ENCODE peak calls at places on chromosomes 4 and X, in five cellular contexts. One of them, this sample, is unnamed.

GRCh38 chrX:13165747-13166146 is 121.3 kb upstream of the FAM9C start:
- DNase-seq in activated T-helper 1 cell treated with anti-CD3 and anti-CD28 coated beads, Interleukin-12 subunit alpha, Interleukin-12 subunit beta, Interleukin-2, Interleukin-4 antibody, amounts not matched to agents 30 ng/mL and 10 ng/mL and 1 ng/mL, durations not matched to agents 14 hours and 24 hours and 36 hours: no peak
- DNase-seq in stimulated activated CD4-positive, alpha-beta T cell treated with anti-CD3 and anti-CD28 coated beads, Interleukin-15, amount 100 ng/mL, for 24 hours: no peak
- DNase-seq in substantia nigra: no peak
- DNase-seq in GM12892: no peak
- DNase-seq in this sample: no peak

GRCh38 chrX:66676990-66677389 is 38.1 kb upstream of the EDA2R start:
- DNase-seq in stimulated activated CD4-positive, alpha-beta T cell treated with anti-CD3 and anti-CD28 coated beads, Interleukin-15, amount 100 ng/mL, for 24 hours: no peak
- DNase-seq in substantia nigra: no peak
- DNase-seq in activated T-helper 1 cell treated with anti-CD3 and anti-CD28 coated beads, Interleukin-12 subunit alpha, Interleukin-12 subunit beta, Interleukin-2, Interleukin-4 antibody, amounts not matched to agents 30 ng/mL and 10 ng/mL and 1 ng/mL, durations not matched to agents 14 hours and 24 hours and 36 hours: no peak
- DNase-seq in GM12892: no peak
- DNase-seq in this sample: no peak

GRCh38 chr4:32985256-32985655 is 2265.1 kb downstream of the PCDH7 start:
- DNase-seq in GM12892: no peak
- DNase-seq in substantia nigra: no peak
- DNase-seq in activated T-helper 1 cell treated with anti-CD3 and anti-CD28 coated beads, Interleukin-12 subunit alpha, Interleukin-12 subunit beta, Interleukin-2, Interleukin-4 antibody, amounts not matched to agents 30 ng/mL and 10 ng/mL and 1 ng/mL, durations not matched to agents 14 hours and 24 hours and 36 hours: no peak
- DNase-seq in stimulated activated CD4-positive, alpha-beta T cell treated with anti-CD3 and anti-CD28 coated beads, Interleukin-15, amount 100 ng/mL, for 24 hours: no peak
- DNase-seq in this sample: no peak

GRCh38 chrX:109843963-109844751 is 111.1 kb upstream of the ACSL4 start:
- DNase-seq in GM12892: no peak
- DNase-seq in activated T-helper 1 cell treated with anti-CD3 and anti-CD28 coated beads, Interleukin-12 subunit alpha, Interleukin-12 subunit beta, Interleukin-2, Interleukin-4 antibody, amounts not matched to agents 30 ng/mL and 10 ng/mL and 1 ng/mL, durations not matched to agents 14 hours and 24 hours and 36 hours: no peak
- DNase-seq in substantia nigra: no peak
- DNase-seq in stimulated activated CD4-positive, alpha-beta T cell treated with anti-CD3 and anti-CD28 coated beads, Interleukin-15, amount 100 ng/mL, for 24 hours: no peak
- DNase-seq in this sample: peak; percentile 19

GRCh38 chrX:136065044-136065671 is 79.9 kb downstream of the SLC9A6 start:
- DNase-seq in activated T-helper 1 cell treated with anti-CD3 and anti-CD28 coated beads, Interleukin-12 subunit alpha, Interleukin-12 subunit beta, Interleukin-2, Interleukin-4 antibody, amounts not matched to agents 30 ng/mL and 10 ng/mL and 1 ng/mL, durations not matched to agents 14 hours and 24 hours and 36 hours: peak; percentile 4
- DNase-seq in stimulated activated CD4-positive, alpha-beta T cell treated with anti-CD3 and anti-CD28 coated beads, Interleukin-15, amount 100 ng/mL, for 24 hours: peak; percentile 6
- DNase-seq in substantia nigra: no peak
- DNase-seq in GM12892: no peak
- DNase-seq in this sample: peak; percentile 11

GRCh38 chr4:124334119-124334518 is 378.4 kb downstream of the ANKRD50 start:
- DNase-seq in stimulated activated CD4-positive, alpha-beta T cell treated with anti-CD3 and anti-CD28 coated beads, Interleukin-15, amount 100 ng/mL, for 24 hours: no peak
- DNase-seq in activated T-helper 1 cell treated with anti-CD3 and anti-CD28 coated beads, Interleukin-12 subunit alpha, Interleukin-12 subunit beta, Interleukin-2, Interleukin-4 antibody, amounts not matched to agents 30 ng/mL and 10 ng/mL and 1 ng/mL, durations not matched to agents 14 hours and 24 hours and 36 hours: no peak
- DNase-seq in substantia nigra: no peak
- DNase-seq in GM12892: no peak
- DNase-seq in this sample: no peak

GRCh38 chrX:53047228-53047627 is 1.4 kb upstream of the GPR173 start:
- DNase-seq in substantia nigra: no peak
- DNase-seq in GM12892: no peak
- DNase-seq in stimulated activated CD4-positive, alpha-beta T cell treated with anti-CD3 and anti-CD28 coated beads, Interleukin-15, amount 100 ng/mL, for 24 hours: no peak
- DNase-seq in activated T-helper 1 cell treated with anti-CD3 and anti-CD28 coated beads, Interleukin-12 subunit alpha, Interleukin-12 subunit beta, Interleukin-2, Interleukin-4 antibody, amounts not matched to agents 30 ng/mL and 10 ng/mL and 1 ng/mL, durations not matched to agents 14 hours and 24 hours and 36 hours: no peak
- DNase-seq in this sample: no peak

GRCh38 chr4:31984872-31985271 is 1264.7 kb downstream of the PCDH7 start:
- DNase-seq in GM12892: no peak
- DNase-seq in stimulated activated CD4-positive, alpha-beta T cell treated with anti-CD3 and anti-CD28 coated beads, Interleukin-15, amount 100 ng/mL, for 24 hours: no peak
- DNase-seq in activated T-helper 1 cell treated with anti-CD3 and anti-CD28 coated beads, Interleukin-12 subunit alpha, Interleukin-12 subunit beta, Interleukin-2, Interleukin-4 antibody, amounts not matched to agents 30 ng/mL and 10 ng/mL and 1 ng/mL, durations not matched to agents 14 hours and 24 hours and 36 hours: no peak
- DNase-seq in substantia nigra: no peak
- DNase-seq in this sample: no peak

GRCh38 chr4:25656031-25656430 is 380 bp downstream of the SLC34A2 start:
- DNase-seq in substantia nigra: no peak
- DNase-seq in stimulated activated CD4-positive, alpha-beta T cell treated with anti-CD3 and anti-CD28 coated beads, Interleukin-15, amount 100 ng/mL, for 24 hours: no peak
- DNase-seq in activated T-helper 1 cell treated with anti-CD3 and anti-CD28 coated beads, Interleukin-12 subunit alpha, Interleukin-12 subunit beta, Interleukin-2, Interleukin-4 antibody, amounts not matched to agents 30 ng/mL and 10 ng/mL and 1 ng/mL, durations not matched to agents 14 hours and 24 hours and 36 hours: no peak
- DNase-seq in GM12892: no peak
- DNase-seq in this sample: no peak

GRCh38 chr4:70425306-70425705 is 27.6 kb downstream of the OPRPN start:
- DNase-seq in stimulated activated CD4-positive, alpha-beta T cell treated with anti-CD3 and anti-CD28 coated beads, Interleukin-15, amount 100 ng/mL, for 24 hours: no peak
- DNase-seq in activated T-helper 1 cell treated with anti-CD3 and anti-CD28 coated beads, Interleukin-12 subunit alpha, Interleukin-12 subunit beta, Interleukin-2, Interleukin-4 antibody, amounts not matched to agents 30 ng/mL and 10 ng/mL and 1 ng/mL, durations not matched to agents 14 hours and 24 hours and 36 hours: no peak
- DNase-seq in GM12892: no peak
- DNase-seq in substantia nigra: no peak
- DNase-seq in this sample: no peak

GRCh38 chr4:132596186-132596585 is 552.9 kb upstream of the PCDH10 start:
- DNase-seq in stimulated activated CD4-positive, alpha-beta T cell treated with anti-CD3 and anti-CD28 coated beads, Interleukin-15, amount 100 ng/mL, for 24 hours: no peak
- DNase-seq in substantia nigra: no peak
- DNase-seq in GM12892: no peak
- DNase-seq in activated T-helper 1 cell treated with anti-CD3 and anti-CD28 coated beads, Interleukin-12 subunit alpha, Interleukin-12 subunit beta, Interleukin-2, Interleukin-4 antibody, amounts not matched to agents 30 ng/mL and 10 ng/mL and 1 ng/mL, durations not matched to agents 14 hours and 24 hours and 36 hours: no peak
- DNase-seq in this sample: no peak

GRCh38 chrX:37745835-37746234 is 34.0 kb upstream of the CYBB start:
- DNase-seq in GM12892: no peak
- DNase-seq in substantia nigra: no peak
- DNase-seq in stimulated activated CD4-positive, alpha-beta T cell treated with anti-CD3 and anti-CD28 coated beads, Interleukin-15, amount 100 ng/mL, for 24 hours: no peak
- DNase-seq in activated T-helper 1 cell treated with anti-CD3 and anti-CD28 coated beads, Interleukin-12 subunit alpha, Interleukin-12 subunit beta, Interleukin-2, Interleukin-4 antibody, amounts not matched to agents 30 ng/mL and 10 ng/mL and 1 ng/mL, durations not matched to agents 14 hours and 24 hours and 36 hours: no peak
- DNase-seq in this sample: no peak

GRCh38 chrX:71366674-71367256 is 608 bp downstream of the TAF1 start:
- DNase-seq in substantia nigra: no peak
- DNase-seq in stimulated activated CD4-positive, alpha-beta T cell treated with anti-CD3 and anti-CD28 coated beads, Interleukin-15, amount 100 ng/mL, for 24 hours: peak; percentile 47
- DNase-seq in activated T-helper 1 cell treated with anti-CD3 and anti-CD28 coated beads, Interleukin-12 subunit alpha, Interleukin-12 subunit beta, Interleukin-2, Interleukin-4 antibody, amounts not matched to agents 30 ng/mL and 10 ng/mL and 1 ng/mL, durations not matched to agents 14 hours and 24 hours and 36 hours: peak; percentile 7
- DNase-seq in GM12892: peak; percentile 19
- DNase-seq in this sample: peak; percentile 0

GRCh38 chr4:3851211-3851610 is 85.0 kb downstream of the ADRA2C start:
- DNase-seq in GM12892: no peak
- DNase-seq in stimulated activated CD4-positive, alpha-beta T cell treated with anti-CD3 and anti-CD28 coated beads, Interleukin-15, amount 100 ng/mL, for 24 hours: no peak
- DNase-seq in activated T-helper 1 cell treated with anti-CD3 and anti-CD28 coated beads, Interleukin-12 subunit alpha, Interleukin-12 subunit beta, Interleukin-2, Interleukin-4 antibody, amounts not matched to agents 30 ng/mL and 10 ng/mL and 1 ng/mL, durations not matched to agents 14 hours and 24 hours and 36 hours: no peak
- DNase-seq in substantia nigra: no peak
- DNase-seq in this sample: no peak

GRCh38 chr4:20359692-20360091 is 108.0 kb downstream of the SLIT2 start:
- DNase-seq in activated T-helper 1 cell treated with anti-CD3 and anti-CD28 coated beads, Interleukin-12 subunit alpha, Interleukin-12 subunit beta, Interleukin-2, Interleukin-4 antibody, amounts not matched to agents 30 ng/mL and 10 ng/mL and 1 ng/mL, durations not matched to agents 14 hours and 24 hours and 36 hours: no peak
- DNase-seq in stimulated activated CD4-positive, alpha-beta T cell treated with anti-CD3 and anti-CD28 coated beads, Interleukin-15, amount 100 ng/mL, for 24 hours: no peak
- DNase-seq in GM12892: no peak
- DNase-seq in substantia nigra: no peak
- DNase-seq in this sample: no peak

GRCh38 chrX:103540145-103540544 is 20.9 kb upstream of the RAB40A start:
- DNase-seq in activated T-helper 1 cell treated with anti-CD3 and anti-CD28 coated beads, Interleukin-12 subunit alpha, Interleukin-12 subunit beta, Interleukin-2, Interleukin-4 antibody, amounts not matched to agents 30 ng/mL and 10 ng/mL and 1 ng/mL, durations not matched to agents 14 hours and 24 hours and 36 hours: no peak
- DNase-seq in GM12892: no peak
- DNase-seq in stimulated activated CD4-positive, alpha-beta T cell treated with anti-CD3 and anti-CD28 coated beads, Interleukin-15, amount 100 ng/mL, for 24 hours: no peak
- DNase-seq in substantia nigra: no peak
- DNase-seq in this sample: no peak

GRCh38 chr4:139746430-139746829 is 80.8 kb downstream of the MGST2 start:
- DNase-seq in stimulated activated CD4-positive, alpha-beta T cell treated with anti-CD3 and anti-CD28 coated beads, Interleukin-15, amount 100 ng/mL, for 24 hours: no peak
- DNase-seq in substantia nigra: no peak
- DNase-seq in activated T-helper 1 cell treated with anti-CD3 and anti-CD28 coated beads, Interleukin-12 subunit alpha, Interleukin-12 subunit beta, Interleukin-2, Interleukin-4 antibody, amounts not matched to agents 30 ng/mL and 10 ng/mL and 1 ng/mL, durations not matched to agents 14 hours and 24 hours and 36 hours: no peak
- DNase-seq in GM12892: no peak
- DNase-seq in this sample: no peak

GRCh38 chr4:159045321-159045720 is 57.6 kb upstream of the RAPGEF2 start:
- DNase-seq in substantia nigra: no peak
- DNase-seq in activated T-helper 1 cell treated with anti-CD3 and anti-CD28 coated beads, Interleukin-12 subunit alpha, Interleukin-12 subunit beta, Interleukin-2, Interleukin-4 antibody, amounts not matched to agents 30 ng/mL and 10 ng/mL and 1 ng/mL, durations not matched to agents 14 hours and 24 hours and 36 hours: no peak
- DNase-seq in GM12892: no peak
- DNase-seq in stimulated activated CD4-positive, alpha-beta T cell treated with anti-CD3 and anti-CD28 coated beads, Interleukin-15, amount 100 ng/mL, for 24 hours: no peak
- DNase-seq in this sample: no peak

GRCh38 chr4:184750926-184751584 is 17.2 kb upstream of the CENPU start:
- DNase-seq in GM12892: no peak
- DNase-seq in stimulated activated CD4-positive, alpha-beta T cell treated with anti-CD3 and anti-CD28 coated beads, Interleukin-15, amount 100 ng/mL, for 24 hours: no peak
- DNase-seq in activated T-helper 1 cell treated with anti-CD3 and anti-CD28 coated beads, Interleukin-12 subunit alpha, Interleukin-12 subunit beta, Interleukin-2, Interleukin-4 antibody, amounts not matched to agents 30 ng/mL and 10 ng/mL and 1 ng/mL, durations not matched to agents 14 hours and 24 hours and 36 hours: no peak
- DNase-seq in substantia nigra: no peak
- DNase-seq in this sample: no peak

GRCh38 chrX:45740291-45740690 is 539.6 kb upstream of the DIPK2B start:
- DNase-seq in substantia nigra: no peak
- DNase-seq in stimulated activated CD4-positive, alpha-beta T cell treated with anti-CD3 and anti-CD28 coated beads, Interleukin-15, amount 100 ng/mL, for 24 hours: no peak
- DNase-seq in GM12892: no peak
- DNase-seq in activated T-helper 1 cell treated with anti-CD3 and anti-CD28 coated beads, Interleukin-12 subunit alpha, Interleukin-12 subunit beta, Interleukin-2, Interleukin-4 antibody, amounts not matched to agents 30 ng/mL and 10 ng/mL and 1 ng/mL, durations not matched to agents 14 hours and 24 hours and 36 hours: no peak
- DNase-seq in this sample: no peak

GRCh38 chr4:25943312-25943711 is 29.3 kb downstream of the SMIM20 start:
- DNase-seq in GM12892: no peak
- DNase-seq in activated T-helper 1 cell treated with anti-CD3 and anti-CD28 coated beads, Interleukin-12 subunit alpha, Interleukin-12 subunit beta, Interleukin-2, Interleukin-4 antibody, amounts not matched to agents 30 ng/mL and 10 ng/mL and 1 ng/mL, durations not matched to agents 14 hours and 24 hours and 36 hours: no peak
- DNase-seq in stimulated activated CD4-positive, alpha-beta T cell treated with anti-CD3 and anti-CD28 coated beads, Interleukin-15, amount 100 ng/mL, for 24 hours: no peak
- DNase-seq in substantia nigra: no peak
- DNase-seq in this sample: no peak

GRCh38 chr4:102774254-102774653 is 13.5 kb upstream of the MANBA start:
- DNase-seq in substantia nigra: no peak
- DNase-seq in activated T-helper 1 cell treated with anti-CD3 and anti-CD28 coated beads, Interleukin-12 subunit alpha, Interleukin-12 subunit beta, Interleukin-2, Interleukin-4 antibody, amounts not matched to agents 30 ng/mL and 10 ng/mL and 1 ng/mL, durations not matched to agents 14 hours and 24 hours and 36 hours: no peak
- DNase-seq in stimulated activated CD4-positive, alpha-beta T cell treated with anti-CD3 and anti-CD28 coated beads, Interleukin-15, amount 100 ng/mL, for 24 hours: no peak
- DNase-seq in GM12892: no peak
- DNase-seq in this sample: no peak

GRCh38 chr4:52051213-52051614 is at the start of gene SPATA18:
- DNase-seq in substantia nigra: no peak
- DNase-seq in activated T-helper 1 cell treated with anti-CD3 and anti-CD28 coated beads, Interleukin-12 subunit alpha, Interleukin-12 subunit beta, Interleukin-2, Interleukin-4 antibody, amounts not matched to agents 30 ng/mL and 10 ng/mL and 1 ng/mL, durations not matched to agents 14 hours and 24 hours and 36 hours: no peak
- DNase-seq in GM12892: peak; percentile 36
- DNase-seq in stimulated activated CD4-positive, alpha-beta T cell treated with anti-CD3 and anti-CD28 coated beads, Interleukin-15, amount 100 ng/mL, for 24 hours: peak; percentile 10
- DNase-seq in this sample: no peak

GRCh38 chr4:124337874-124338273 is 374.7 kb downstream of the ANKRD50 start:
- DNase-seq in GM12892: no peak
- DNase-seq in activated T-helper 1 cell treated with anti-CD3 and anti-CD28 coated beads, Interleukin-12 subunit alpha, Interleukin-12 subunit beta, Interleukin-2, Interleukin-4 antibody, amounts not matched to agents 30 ng/mL and 10 ng/mL and 1 ng/mL, durations not matched to agents 14 hours and 24 hours and 36 hours: no peak
- DNase-seq in substantia nigra: no peak
- DNase-seq in stimulated activated CD4-positive, alpha-beta T cell treated with anti-CD3 and anti-CD28 coated beads, Interleukin-15, amount 100 ng/mL, for 24 hours: no peak
- DNase-seq in this sample: no peak

GRCh38 chr4:104416725-104417363 is 77.8 kb downstream of the CXXC4 start:
- DNase-seq in GM12892: no peak
- DNase-seq in activated T-helper 1 cell treated with anti-CD3 and anti-CD28 coated beads, Interleukin-12 subunit alpha, Interleukin-12 subunit beta, Interleukin-2, Interleukin-4 antibody, amounts not matched to agents 30 ng/mL and 10 ng/mL and 1 ng/mL, durations not matched to agents 14 hours and 24 hours and 36 hours: no peak
- DNase-seq in substantia nigra: no peak
- DNase-seq in stimulated activated CD4-positive, alpha-beta T cell treated with anti-CD3 and anti-CD28 coated beads, Interleukin-15, amount 100 ng/mL, for 24 hours: no peak
- DNase-seq in this sample: no peak

This sample was measured in anterior cingulate cortex.